ENCODE peak calls at places on chromosomes 16 and 17, in five cellular contexts. One of them, this sample, is unnamed.

GRCh38 chr17:78241277-78242023 is 10.0 kb downstream of the TMEM235 start:
- DNase-seq in astrocyte of the cerebellum: no peak
- DNase-seq in kidney epithelial cell: no peak
- DNase-seq in heart right ventricle: no peak
- DNase-seq in HEK293T: peak; percentile 65
- DNase-seq in this sample: no peak

GRCh38 chr17:45103269-45103795 is 29.0 kb downstream of the PLCD3 start:
- DNase-seq in astrocyte of the cerebellum: no peak
- DNase-seq in kidney epithelial cell: no peak
- DNase-seq in HEK293T: no peak
- DNase-seq in heart right ventricle: peak; percentile 48
- DNase-seq in this sample: no peak

GRCh38 chr16:8920676-8921625 is 38.8 kb downstream of the LITAFD start:
- DNase-seq in kidney epithelial cell: no peak
- DNase-seq in astrocyte of the cerebellum: no peak
- DNase-seq in HEK293T: no peak
- DNase-seq in heart right ventricle: no peak
- DNase-seq in this sample: no peak

GRCh38 chr16:997440-998051 is 16.0 kb downstream of the SOX8 start:
- DNase-seq in heart right ventricle: peak; percentile 60
- DNase-seq in astrocyte of the cerebellum: no peak
- DNase-seq in HEK293T: no peak
- DNase-seq in kidney epithelial cell: no peak
- DNase-seq in this sample: no peak

GRCh38 chr17:12683299-12683698 is 17.6 kb downstream of the MYOCD start:
- DNase-seq in HEK293T: no peak
- DNase-seq in kidney epithelial cell: no peak
- DNase-seq in astrocyte of the cerebellum: no peak
- DNase-seq in heart right ventricle: no peak
- DNase-seq in this sample: no peak

GRCh38 chr17:77098884-77099545 is 41.8 kb upstream of the SEC14L1 start:
- DNase-seq in heart right ventricle: peak; percentile 72
- DNase-seq in kidney epithelial cell: no peak
- DNase-seq in astrocyte of the cerebellum: peak; percentile 49
- DNase-seq in HEK293T: no peak
- DNase-seq in this sample: peak; percentile 37

GRCh38 chr17:164536-165235 is 16.8 kb downstream of the DOC2B start:
- DNase-seq in HEK293T: peak; percentile 60
- DNase-seq in kidney epithelial cell: no peak
- DNase-seq in heart right ventricle: peak; percentile 46
- DNase-seq in astrocyte of the cerebellum: peak; percentile 4
- DNase-seq in this sample: no peak

GRCh38 chr17:21302711-21303425 is 18.4 kb downstream of the MAP2K3 start:
- DNase-seq in astrocyte of the cerebellum: no peak
- DNase-seq in heart right ventricle: no peak
- DNase-seq in HEK293T: no peak
- DNase-seq in kidney epithelial cell: no peak
- DNase-seq in this sample: no peak

GRCh38 chr16:49502136-49502881 is 128.7 kb downstream of the C16orf78 start:
- DNase-seq in heart right ventricle: no peak
- DNase-seq in astrocyte of the cerebellum: no peak
- DNase-seq in HEK293T: no peak
- DNase-seq in kidney epithelial cell: no peak
- DNase-seq in this sample: no peak

GRCh38 chr17:77215281-77215680 is 74.5 kb downstream of the SEC14L1 start:
- DNase-seq in kidney epithelial cell: no peak
- DNase-seq in astrocyte of the cerebellum: no peak
- DNase-seq in HEK293T: no peak
- DNase-seq in heart right ventricle: no peak
- DNase-seq in this sample: no peak

GRCh38 chr16:46650224-46650623 is 29.0 kb upstream of the SHCBP1 start:
- DNase-seq in HEK293T: no peak
- DNase-seq in astrocyte of the cerebellum: no peak
- DNase-seq in kidney epithelial cell: no peak
- DNase-seq in heart right ventricle: peak; percentile 11
- DNase-seq in this sample: no peak

GRCh38 chr16:68987734-68988457 is 117.6 kb upstream of the HAS3 start:
- DNase-seq in kidney epithelial cell: no peak
- DNase-seq in heart right ventricle: no peak
- DNase-seq in astrocyte of the cerebellum: no peak
- DNase-seq in HEK293T: no peak
- DNase-seq in this sample: no peak

GRCh38 chr17:63925615-63926014 is 6.5 kb downstream of the CD79B start:
- DNase-seq in astrocyte of the cerebellum: no peak
- DNase-seq in kidney epithelial cell: no peak
- DNase-seq in heart right ventricle: no peak
- DNase-seq in HEK293T: no peak
- DNase-seq in this sample: no peak

GRCh38 chr17:29126268-29126923 is 53.8 kb downstream of the MYO18A start:
- DNase-seq in heart right ventricle: no peak
- DNase-seq in kidney epithelial cell: no peak
- DNase-seq in astrocyte of the cerebellum: no peak
- DNase-seq in HEK293T: no peak
- DNase-seq in this sample: no peak

GRCh38 chr16:19228057-19228456 is 57.5 kb upstream of the CLEC19A start:
- DNase-seq in heart right ventricle: no peak
- DNase-seq in astrocyte of the cerebellum: no peak
- DNase-seq in kidney epithelial cell: no peak
- DNase-seq in HEK293T: no peak
- DNase-seq in this sample: no peak

GRCh38 chr16:4272114-4272954 is 489 bp downstream of the TFAP4 start:
- DNase-seq in kidney epithelial cell: no peak
- DNase-seq in HEK293T: peak; percentile 44
- DNase-seq in heart right ventricle: peak; percentile 66
- DNase-seq in astrocyte of the cerebellum: no peak
- DNase-seq in this sample: no peak

GRCh38 chr17:35160354-35161201 is 13.0 kb downstream of the UNC45B start:
- DNase-seq in kidney epithelial cell: no peak
- DNase-seq in astrocyte of the cerebellum: no peak
- DNase-seq in heart right ventricle: no peak
- DNase-seq in HEK293T: no peak
- DNase-seq in this sample: no peak

GRCh38 chr16:1333149-1333812 is at the start of gene BAIAP3:
- DNase-seq in astrocyte of the cerebellum: no peak
- DNase-seq in kidney epithelial cell: no peak
- DNase-seq in heart right ventricle: no peak
- DNase-seq in HEK293T: peak; percentile 86
- DNase-seq in this sample: no peak

GRCh38 chr17:76382305-76382802 is 2.1 kb upstream of the SPHK1 start:
- DNase-seq in astrocyte of the cerebellum: no peak
- DNase-seq in kidney epithelial cell: no peak
- DNase-seq in heart right ventricle: no peak
- DNase-seq in HEK293T: no peak
- DNase-seq in this sample: no peak

GRCh38 chr17:77440571-77440981 is 299.8 kb downstream of the SEC14L1 start:
- DNase-seq in HEK293T: no peak
- DNase-seq in astrocyte of the cerebellum: no peak
- DNase-seq in heart right ventricle: no peak
- DNase-seq in kidney epithelial cell: no peak
- DNase-seq in this sample: no peak

GRCh38 chr17:44314869-44315661 is 6.7 kb downstream of the RUNDC3A start:
- DNase-seq in kidney epithelial cell: no peak
- DNase-seq in heart right ventricle: no peak
- DNase-seq in HEK293T: peak; percentile 71
- DNase-seq in astrocyte of the cerebellum: no peak
- DNase-seq in this sample: no peak

GRCh38 chr16:67174706-67175231 is 4.4 kb downstream of the NOL3 start:
- DNase-seq in astrocyte of the cerebellum: no peak
- DNase-seq in heart right ventricle: no peak
- DNase-seq in kidney epithelial cell: no peak
- DNase-seq in HEK293T: no peak
- DNase-seq in this sample: no peak

GRCh38 chr17:4072487-4073157 is 70.2 kb downstream of the ZZEF1 start:
- DNase-seq in HEK293T: no peak
- DNase-seq in astrocyte of the cerebellum: peak; percentile 35
- DNase-seq in heart right ventricle: no peak
- DNase-seq in kidney epithelial cell: no peak
- DNase-seq in this sample: no peak

GRCh38 chr17:40648326-40648968 is 829 bp upstream of the SMARCE1 start:
- DNase-seq in kidney epithelial cell: peak; percentile 14
- DNase-seq in heart right ventricle: no peak
- DNase-seq in HEK293T: peak; percentile 25
- DNase-seq in astrocyte of the cerebellum: no peak
- DNase-seq in this sample: no peak

GRCh38 chr17:66422181-66422580 is 119.8 kb downstream of the PRKCA start:
- DNase-seq in astrocyte of the cerebellum: no peak
- DNase-seq in kidney epithelial cell: no peak
- DNase-seq in heart right ventricle: no peak
- DNase-seq in HEK293T: no peak
- DNase-seq in this sample: peak; percentile 45

GRCh38 chr17:78038748-78039288 is 80.3 kb downstream of the TNRC6C start:
- DNase-seq in kidney epithelial cell: no peak
- DNase-seq in HEK293T: no peak
- DNase-seq in astrocyte of the cerebellum: no peak
- DNase-seq in heart right ventricle: no peak
- DNase-seq in this sample: no peak

GRCh38 chr16:14510939-14511797 is 118.9 kb downstream of the PARN start:
- DNase-seq in heart right ventricle: no peak
- DNase-seq in HEK293T: no peak
- DNase-seq in kidney epithelial cell: peak; percentile 71
- DNase-seq in astrocyte of the cerebellum: peak; percentile 75
- DNase-seq in this sample: no peak

GRCh38 chr17:4150106-4150505 is 7.1 kb downstream of the CYB5D2 start:
- DNase-seq in astrocyte of the cerebellum: no peak
- DNase-seq in heart right ventricle: no peak
- DNase-seq in HEK293T: no peak
- DNase-seq in kidney epithelial cell: no peak
- DNase-seq in this sample: no peak

This sample was measured in epithelial cell of proximal tubule.